ENCODE peak calls at places on chromosomes 16 and 17, in four cellular contexts. N, V, M and Y are unnamed samples.

GRCh38 chr17:56707312-56708219 is 114.1 kb downstream of the NOG start:
- DNase-seq in M (no peak), N (no peak), V (no peak), Y (no peak)

GRCh38 chr16:67387479-67388079 is 5.7 kb downstream of the TPPP3 start:
- DNase-seq in M (no peak), N (no peak), V (no peak), Y (no peak)

GRCh38 chr17:35079547-35079946 is 16.0 kb upstream of the RFFL start:
- DNase-seq in N (no peak), V (no peak), M (no peak), Y (no peak)

GRCh38 chr17:8685396-8685795 is 54.9 kb upstream of the MYH10 start:
- DNase-seq in V (no peak), M (no peak), N (no peak), Y (no peak)

GRCh38 chr17:57489321-57489720 is 233.0 kb downstream of the MSI2 start:
- DNase-seq in V (no peak), N (no peak), M (no peak), Y (no peak)

GRCh38 chr17:41060052-41060604 is at the start of gene KRTAP2-3:
- DNase-seq in N (no peak), V (peak), M (no peak), Y (peak)

GRCh38 chr17:77496401-77496801 is 355.6 kb downstream of the SEC14L1 start:
- DNase-seq in V (no peak), N (no peak), M (peak), Y (no peak)

GRCh38 chr16:8620535-8620934 is 963 bp upstream of the METTL22 start:
- DNase-seq in V (no peak), N (no peak), M (no peak), Y (no peak)

GRCh38 chr17:3796110-3796821 is 4.7 kb downstream of the ITGAE start:
- DNase-seq in M (peak), V (no peak), N (no peak), Y (no peak)

GRCh38 chr16:80105160-80105559 is 435.6 kb upstream of the DYNLRB2 start:
- DNase-seq in M (no peak), V (no peak), N (no peak), Y (no peak)

GRCh38 chr16:49094471-49094870 is 187.2 kb downstream of the CBLN1 start:
- DNase-seq in M (no peak), V (no peak), N (no peak), Y (no peak)

GRCh38 chr16:5870886-5871715 is 773.5 kb upstream of the EEF2KMT start:
- DNase-seq in V (no peak), M (no peak), N (no peak), Y (no peak)

GRCh38 chr16:48609453-48610023 is 442 bp downstream of the N4BP1 start:
- DNase-seq in V (no peak), M (peak), N (peak), Y (peak)

GRCh38 chr16:29821663-29822115 is 1.4 kb downstream of the MVP start:
- DNase-seq in V (no peak), M (peak), N (no peak), Y (no peak)

GRCh38 chr17:18377437-18378204 is at the start of gene EVPLL:
- DNase-seq in V (no peak), M (peak), N (no peak), Y (no peak)

GRCh38 chr17:66445229-66445628 is 142.8 kb downstream of the PRKCA start:
- DNase-seq in M (no peak), N (no peak), V (no peak), Y (peak)

GRCh38 chr16:57535680-57536305 is 578 bp downstream of the CCDC102A start:
- DNase-seq in V (peak), M (peak), N (peak), Y (peak)

GRCh38 chr17:7380321-7380720 is 568 bp upstream of the TNK1 start:
- DNase-seq in V (no peak), M (peak), N (no peak), Y (peak)

GRCh38 chr17:76422860-76423259 is 30.1 kb downstream of the UBE2O start:
- DNase-seq in V (no peak), N (no peak), M (no peak), Y (no peak)

GRCh38 chr17:74337834-74338500 is 11.9 kb downstream of the KIF19 start:
- DNase-seq in M (no peak), V (no peak), N (peak), Y (no peak)

GRCh38 chr17:50272711-50273653 is 1.3 kb upstream of the TMEM92 start:
- DNase-seq in V (no peak), N (no peak), M (peak), Y (no peak)

GRCh38 chr16:74888888-74889287 is 96.0 kb downstream of the WDR59 start:
- DNase-seq in M (no peak), V (no peak), N (no peak), Y (no peak)

GRCh38 chr16:4611337-4612023 is 3.2 kb downstream of the UBALD1 start:
- DNase-seq in M (peak), N (no peak), V (no peak), Y (no peak)

GRCh38 chr16:29876186-29876577 is 13.2 kb upstream of the CDIPT start:
- DNase-seq in M (no peak), V (no peak), N (no peak), Y (no peak)

GRCh38 chr16:70388281-70388680 is 41.6 kb downstream of the DDX19A start:
- DNase-seq in M (no peak), N (no peak), V (no peak), Y (no peak)

GRCh38 chr16:89122322-89122831 is 28.7 kb downstream of the ACSF3 start:
- DNase-seq in M (peak), V (no peak), N (no peak), Y (no peak)

GRCh38 chr16:87297918-87298631 is 19.1 kb downstream of the C16orf95 start:
- DNase-seq in V (no peak), N (no peak), M (no peak), Y (no peak)

GRCh38 chr16:88499314-88499713 is 46.2 kb downstream of the ZFPM1 start:
- DNase-seq in N (no peak), M (no peak), V (no peak), Y (no peak)

GRCh38 chr17:17868637-17869522 is 32.1 kb upstream of the SREBF1 start:
- DNase-seq in V (no peak), M (no peak), N (no peak), Y (no peak)

GRCh38 chr16:9372934-9373890 is 281.8 kb downstream of the HAPSTR1 start:
- DNase-seq in V (no peak), N (no peak), M (no peak), Y (no peak)

GRCh38 chr16:48906076-48906475 is 296.1 kb upstream of the N4BP1 start:
- DNase-seq in V (no peak), N (no peak), M (no peak), Y (no peak)

GRCh38 chr16:16805809-16806208 is 426.9 kb downstream of the NPIPA7 start:
- DNase-seq in V (no peak), N (no peak), M (no peak), Y (no peak)

GRCh38 chr17:16007439-16007838 is 7.8 kb downstream of the TTC19 start:
- DNase-seq in M (no peak), N (no peak), V (no peak), Y (no peak)

GRCh38 chr17:57174591-57174990 is 81.7 kb upstream of the MSI2 start:
- DNase-seq in M (no peak), V (no peak), N (no peak), Y (no peak)